ENCODE peak calls at places on chromosomes 7 and 10, in six cellular contexts. O is HFFc6, V is fibroblast of mammary gland, C is GM06990, W is neural crest cell, K is B cell. A is an unnamed sample.
A peak's percentile ranks its signal among the peaks of the same experiment; 100 is the strongest.

GRCh38 chr10:30510932-30511700 is 77.1 kb downstream of the MAP3K8 start:
- DNase-seq in C (no peak), K (no peak), V (no peak), O (no peak), W (no peak), A (no peak)

GRCh38 chr7:70178787-70179186 is 580.5 kb downstream of the AUTS2 start:
- DNase-seq in K (no peak), O (no peak), V (peak; percentile 86), C (no peak), W (no peak), A (no peak)

GRCh38 chr10:125559210-125559609 is 123.8 kb downstream of the TEX36 start:
- DNase-seq in V (no peak), O (no peak), W (no peak), K (no peak), C (no peak), A (no peak)

GRCh38 chr7:15628876-15629275 is 57.6 kb downstream of the MEOX2 start:
- DNase-seq in C (no peak), K (no peak), W (no peak), O (no peak), V (peak; percentile 37), A (no peak)

GRCh38 chr10:94042001-94042813 is 48.5 kb downstream of the PLCE1 start:
- DNase-seq in C (no peak), O (peak; percentile 68), V (peak; percentile 87), W (no peak), K (no peak), A (no peak)

GRCh38 chr10:63355682-63356081 is 110.1 kb downstream of the JMJD1C start:
- DNase-seq in O (no peak), K (no peak), C (peak; percentile 16), W (no peak), V (no peak), A (no peak)

GRCh38 chr7:55546826-55547225 is 25.5 kb downstream of the VOPP1 start:
- DNase-seq in O (peak; percentile 79), C (no peak), V (peak; percentile 89), W (no peak), K (no peak), A (no peak)

GRCh38 chr10:12397147-12397896 is 48.0 kb downstream of the CAMK1D start:
- DNase-seq in K (no peak), V (no peak), C (no peak), W (no peak), O (no peak), A (no peak)

GRCh38 chr7:144784943-144785342 is 50.9 kb downstream of the TPK1 start:
- DNase-seq in C (no peak), O (no peak), V (peak; percentile 84), W (no peak), K (no peak), A (no peak)

GRCh38 chr7:34222316-34222715 is 317.0 kb downstream of the BMPER start:
- DNase-seq in W (no peak), V (no peak), C (no peak), O (no peak), K (no peak), A (no peak)

GRCh38 chr10:10094700-10095099 is 923.0 kb upstream of the CELF2 start:
- DNase-seq in W (no peak), K (no peak), C (no peak), V (peak; percentile 68), O (no peak), A (no peak)

GRCh38 chr10:70145666-70146488 is 623 bp downstream of the TYSND1 start:
- DNase-seq in V (peak; percentile 62), C (peak; percentile 86), W (peak; percentile 64), O (peak; percentile 66), K (peak; percentile 72), A (peak; percentile 78)

GRCh38 chr10:15558136-15558535 is 161.6 kb downstream of the ITGA8 start:
- DNase-seq in O (peak; percentile 64), K (no peak), W (no peak), C (no peak), V (peak; percentile 80), A (no peak)

GRCh38 chr10:126397640-126398382 is 9.5 kb upstream of the ADAM12 start:
- DNase-seq in C (no peak), V (peak; percentile 99), W (no peak), K (no peak), O (peak; percentile 88), A (peak; percentile 21)

GRCh38 chr10:116105259-116105658 is 167.7 kb downstream of the GFRA1 start:
- DNase-seq in V (no peak), W (no peak), C (no peak), K (no peak), O (no peak), A (no peak)

GRCh38 chr10:128064615-128065580 is 61.3 kb downstream of the MKI67 start:
- DNase-seq in V (peak; percentile 91), W (no peak), K (peak; percentile 91), C (peak; percentile 72), O (peak; percentile 17), A (no peak)

GRCh38 chr10:114138581-114138980 is 35.4 kb downstream of the CCDC186 start:
- DNase-seq in O (no peak), V (no peak), W (no peak), K (no peak), C (no peak), A (no peak)

GRCh38 chr10:110221721-110222261 is 14.4 kb downstream of the MXI1 start:
- DNase-seq in W (no peak), C (peak; percentile 64), K (peak; percentile 74), V (peak; percentile 97), O (peak; percentile 90), A (peak; percentile 59)

GRCh38 chr10:52653510-52653909 is 119.1 kb downstream of the MBL2 start:
- DNase-seq in C (no peak), K (no peak), W (no peak), V (no peak), O (no peak), A (no peak)
- TF ChIP-seq CTCF in C (no peak), K (no peak), W (no peak), V (no peak), O (peak; percentile 21), A (no peak)

GRCh38 chr7:131544449-131545425 is 11.7 kb downstream of the PODXL start:
- DNase-seq in O (peak; percentile 47), V (no peak), C (no peak), W (no peak), K (no peak), A (peak; percentile 28)
- TF ChIP-seq CTCF in O (peak; percentile 75), V (peak; percentile 20), C (peak; percentile 42), W (peak; percentile 10), K (peak; percentile 9), A (no peak)

GRCh38 chr7:36082910-36083309 is 70.1 kb upstream of the EEPD1 start:
- DNase-seq in V (no peak), W (no peak), K (no peak), C (no peak), O (no peak), A (no peak)
- TF ChIP-seq CTCF in V (no peak), W (no peak), K (no peak), C (no peak), O (no peak), A (no peak)

GRCh38 chr7:155644971-155645509 is 579 bp downstream of the RBM33 start:
- DNase-seq in W (no peak), V (peak; percentile 32), O (no peak), K (peak; percentile 45), C (no peak), A (peak; percentile 36)
- TF ChIP-seq CTCF in W (no peak), V (no peak), O (peak; percentile 44), K (no peak), C (peak; percentile 4), A (no peak)

DNA sequence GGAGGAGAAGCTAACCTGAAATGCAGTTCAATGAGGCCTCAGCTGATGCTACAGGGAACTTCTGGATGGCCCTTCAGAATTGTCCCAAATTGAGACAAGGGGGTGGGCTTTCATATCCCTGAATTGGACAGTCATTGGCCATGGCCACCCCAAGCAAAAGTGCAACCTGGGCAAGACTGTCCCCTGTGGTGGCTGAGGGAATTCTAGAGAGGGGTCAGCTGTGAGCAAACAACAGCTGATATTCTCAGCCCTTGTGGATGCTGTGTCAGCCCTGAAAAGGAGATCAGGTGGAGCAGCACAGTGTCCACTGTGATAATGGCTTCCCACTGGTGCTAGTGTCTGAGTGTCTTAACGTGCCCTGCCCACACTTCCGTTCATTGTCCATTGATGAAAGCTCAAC is 76.6 kb downstream of the SLC16A9 start:
- DNase-seq in V (no peak), W (no peak), O (no peak), C (no peak), K (no peak), A (no peak)
- TF ChIP-seq CTCF in V (peak; percentile 4), W (no peak), O (no peak), C (no peak), K (no peak), A (no peak)

GRCh38 chr10:3452234-3452633 is 279.7 kb upstream of the PITRM1 start:
- DNase-seq in V (peak; percentile 97), W (no peak), O (peak; percentile 94), C (no peak), K (no peak), A (no peak)
- TF ChIP-seq CTCF in V (peak; percentile 72), W (peak; percentile 49), O (peak; percentile 73), C (peak; percentile 16), K (no peak), A (no peak)

DNA sequence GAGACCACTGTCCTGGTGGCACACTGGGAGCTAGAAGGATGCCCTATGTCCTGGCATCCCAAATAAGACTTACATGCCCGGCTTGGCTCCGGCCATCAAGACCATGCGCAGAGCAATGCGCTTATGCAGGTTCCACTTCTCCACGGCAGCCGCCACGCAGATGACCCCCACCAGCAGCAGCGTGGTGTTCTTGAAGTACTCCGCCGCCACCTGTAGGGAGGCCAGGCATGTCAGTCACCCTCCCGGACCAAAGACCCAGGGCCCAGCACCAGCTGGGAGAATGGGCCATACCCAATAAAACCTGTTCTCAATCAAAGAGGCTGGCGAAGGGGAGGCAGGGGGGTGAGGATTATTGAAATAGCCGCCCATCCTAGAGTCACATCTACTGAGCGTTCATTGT is 19.9 kb downstream of the SLC13A4 start:
- DNase-seq in V (no peak), C (no peak), K (no peak), O (no peak), W (no peak), A (no peak)
- TF ChIP-seq CTCF in V (no peak), C (no peak), K (no peak), O (no peak), W (no peak), A (no peak)

DNA sequence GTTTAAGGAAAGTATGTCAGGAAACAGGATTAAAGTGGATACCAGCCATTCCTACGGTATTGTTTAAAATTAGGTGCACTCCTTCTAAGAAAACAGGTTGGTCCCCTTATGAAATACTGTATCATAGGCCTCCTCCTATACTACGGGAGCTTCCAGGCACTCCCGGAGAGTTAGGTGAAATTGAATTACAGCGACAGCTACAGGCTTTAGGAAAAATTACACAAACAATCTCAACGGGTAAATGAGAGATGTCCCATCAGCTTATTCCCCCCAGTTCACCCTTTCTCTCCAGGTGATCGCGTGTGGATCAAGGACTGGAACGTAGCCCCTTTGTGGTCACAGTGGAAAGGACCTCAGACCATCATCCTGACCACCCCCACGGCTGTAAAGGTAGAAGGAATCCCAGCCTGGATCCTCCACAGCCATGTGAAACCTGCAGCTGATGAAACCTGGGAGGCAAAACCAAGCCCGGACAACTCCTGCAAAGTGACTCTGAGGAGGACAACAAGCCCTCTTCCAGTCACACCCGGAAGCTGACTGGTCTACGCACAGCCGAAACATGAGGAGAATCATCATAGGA is 25.1 kb upstream of the GHITM start:
- DNase-seq in W (no peak), C (no peak), V (peak; percentile 1), K (no peak), O (no peak), A (no peak)
- TF ChIP-seq CTCF in W (peak; percentile 49), C (peak; percentile 39), V (peak; percentile 28), K (no peak), O (peak; percentile 54), A (peak; percentile 38)

GRCh38 chr7:65216469-65216868 is 157.2 kb upstream of the ZNF92 start:
- DNase-seq in C (no peak), V (peak; percentile 23), O (no peak), W (peak; percentile 32), K (peak; percentile 78), A (peak; percentile 62)
- TF ChIP-seq CTCF in C (peak; percentile 73), V (peak; percentile 54), O (peak; percentile 82), W (peak; percentile 87), K (peak; percentile 79), A (peak; percentile 77)

A was measured in nephron progenitor cell.